ENCODE peak calls at places on chromosomes 12 and 14, in four cellular contexts. L, Z, F and E are unnamed samples.

GRCh38 chr14:103105580-103106168 is 11.1 kb downstream of the EXOC3L4 start:
- DNase-seq in L (peak), Z (no peak), F (no peak), E (no peak)

GRCh38 chr14:50658203-50658602 is 9.9 kb downstream of the SAV1 start:
- DNase-seq in L (no peak), Z (no peak), F (no peak), E (no peak)

GRCh38 chr14:102225386-102225785 is 79.6 kb downstream of the MOK start:
- DNase-seq in L (no peak), Z (no peak), F (no peak), E (no peak)

GRCh38 chr12:95205685-95206084 is 11.6 kb downstream of the FGD6 start:
- DNase-seq in L (no peak), Z (peak), F (no peak), E (no peak)

GRCh38 chr12:23204933-23205778 is 580.2 kb downstream of the ETNK1 start:
- DNase-seq in L (peak), Z (peak), F (peak), E (no peak)

GRCh38 chr12:8912910-8913309 is 1.4 kb upstream of the PHC1 start:
- DNase-seq in L (peak), Z (peak), F (no peak), E (peak)

GRCh38 chr14:31992051-31992450 is 85.1 kb upstream of the ARHGAP5 start:
- DNase-seq in L (no peak), Z (no peak), F (no peak), E (no peak)

GRCh38 chr12:89225401-89225800 is 126.9 kb downstream of the DUSP6 start:
- DNase-seq in L (no peak), Z (no peak), F (no peak), E (no peak)

GRCh38 chr12:87120440-87120839 is 864.2 kb upstream of the MGAT4C start:
- DNase-seq in L (no peak), Z (no peak), F (peak), E (no peak)

GRCh38 chr12:115354476-115354890 is 670.5 kb upstream of the TBX3 start:
- DNase-seq in L (no peak), Z (no peak), F (no peak), E (no peak)

GRCh38 chr12:68915055-68915454 is 17.9 kb downstream of the CPM start:
- DNase-seq in L (no peak), Z (no peak), F (no peak), E (no peak)

GRCh38 chr12:122366685-122367475 is 55.6 kb downstream of the CLIP1 start:
- DNase-seq in L (peak), Z (peak), F (peak), E (no peak)

GRCh38 chr12:26158078-26158764 is 33.4 kb upstream of the BHLHE41 start:
- DNase-seq in L (no peak), Z (no peak), F (no peak), E (no peak)

GRCh38 chr14:104975481-104976197 is 2.5 kb downstream of the AHNAK2 start:
- DNase-seq in L (no peak), Z (no peak), F (no peak), E (peak)

GRCh38 chr14:76126066-76126465 is 25.7 kb upstream of the GPATCH2L start:
- DNase-seq in L (no peak), Z (no peak), F (no peak), E (no peak)

GRCh38 chr12:48061943-48062719 is 43.7 kb downstream of the SENP1 start:
- DNase-seq in L (no peak), Z (no peak), F (no peak), E (no peak)

GRCh38 chr14:94876306-94876705 is 106.4 kb upstream of the GSC start:
- DNase-seq in L (no peak), Z (no peak), F (no peak), E (no peak)

GRCh38 chr14:104699426-104699748 is 10.0 kb downstream of the INF2 start:
- DNase-seq in L (no peak), Z (no peak), F (no peak), E (no peak)

GRCh38 chr12:57151741-57152407 is 4.5 kb upstream of the LRP1-AS start:
- DNase-seq in L (no peak), Z (no peak), F (no peak), E (no peak)

GRCh38 chr14:67744057-67744456 is 42.4 kb downstream of the RDH12 start:
- DNase-seq in L (no peak), Z (no peak), F (no peak), E (no peak)

GRCh38 chr14:67749341-67750110 is 47.8 kb downstream of the RDH12 start:
- DNase-seq in L (no peak), Z (no peak), F (no peak), E (no peak)

GRCh38 chr14:67748312-67748711 is 46.6 kb downstream of the RDH12 start:
- DNase-seq in L (no peak), Z (no peak), F (no peak), E (no peak)

GRCh38 chr14:67746927-67747326 is 45.2 kb downstream of the RDH12 start:
- DNase-seq in L (no peak), Z (no peak), F (no peak), E (no peak)
- TF ChIP-seq HMGXB4 in L (no peak), Z (no peak), F (no peak), E (no peak)

GRCh38 chr14:87108726-87109125 is 884.3 kb downstream of the GALC start:
- DNase-seq in L (no peak), Z (no peak), F (no peak), E (no peak)
- TF ChIP-seq USF2 in L (no peak), Z (no peak), F (no peak), E (no peak)

GRCh38 chr14:98958048-98959031 is 313.7 kb downstream of the BCL11B start:
- DNase-seq in L (no peak), Z (no peak), F (no peak), E (no peak)

GRCh38 chr14:98960617-98961013 is 311.4 kb downstream of the BCL11B start:
- DNase-seq in L (no peak), Z (no peak), F (no peak), E (no peak)

GRCh38 chr14:98959958-98960616 is 311.9 kb downstream of the BCL11B start:
- DNase-seq in L (no peak), Z (no peak), F (no peak), E (no peak)

GRCh38 chr14:98961191-98961590 is 310.8 kb downstream of the BCL11B start:
- DNase-seq in L (no peak), Z (no peak), F (no peak), E (no peak)

GRCh38 chr14:98959410-98959809 is 312.6 kb downstream of the BCL11B start:
- DNase-seq in L (no peak), Z (no peak), F (no peak), E (no peak)
- TF ChIP-seq HMGXB4 in L (no peak), Z (no peak), F (no peak), E (no peak)

DNA sequence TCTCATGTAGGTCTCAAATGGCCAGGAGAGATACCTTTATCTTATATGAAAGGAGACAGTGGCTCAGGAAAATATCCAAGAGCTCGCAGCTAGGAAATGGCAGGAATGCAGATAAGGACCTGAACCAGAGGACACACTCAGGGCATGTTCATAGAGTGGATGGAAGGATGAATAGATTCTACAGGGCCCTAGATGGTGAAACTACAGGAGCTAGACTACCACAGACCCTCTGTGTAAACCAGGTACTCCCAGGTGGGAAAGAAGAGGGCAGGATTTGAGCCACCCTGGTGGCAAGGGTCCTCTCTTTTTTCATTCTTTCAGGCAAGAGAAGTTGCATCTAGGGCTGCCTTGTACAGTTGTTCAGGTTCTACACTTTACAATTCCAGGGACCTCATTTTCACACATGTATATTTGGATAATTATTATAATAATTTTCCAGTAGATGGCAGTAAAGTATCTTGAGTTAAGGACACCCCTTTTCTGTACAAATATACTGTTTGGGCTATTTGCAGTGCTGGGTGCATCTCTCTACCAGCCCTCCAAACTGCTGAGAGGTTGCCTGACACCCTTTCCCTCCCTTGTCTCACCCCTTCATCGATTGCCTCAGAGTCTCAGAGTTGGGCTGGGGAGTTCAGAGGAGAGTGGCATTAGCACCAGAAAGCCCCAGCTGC is 10.5 kb upstream of the ZDHHC22 start:
- DNase-seq in L (peak), Z (peak), F (no peak), E (no peak)
- TF ChIP-seq USF2 in L (no peak), Z (no peak), F (no peak), E (no peak)

DNA sequence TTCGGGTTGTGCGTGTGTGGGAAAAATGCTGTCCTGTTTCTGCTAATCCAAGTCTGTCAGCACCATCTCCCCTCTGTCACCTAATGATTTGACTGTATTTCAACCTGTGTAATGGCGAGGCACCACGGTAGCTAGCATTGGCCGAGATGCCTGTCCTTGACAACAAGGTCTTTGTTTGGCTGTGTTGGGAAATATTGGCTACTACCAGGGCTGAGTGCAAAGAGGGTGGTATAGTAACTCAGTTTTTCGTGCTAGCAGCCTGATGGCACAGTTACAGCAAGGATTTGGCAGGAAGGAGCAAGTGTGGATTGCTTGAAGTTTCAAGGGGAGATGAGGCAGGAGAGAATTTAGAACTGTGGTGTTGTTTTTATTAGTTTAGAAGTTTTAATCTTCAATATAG is 440.3 kb upstream of the RGS6 start:
- DNase-seq in L (no peak), Z (no peak), F (peak), E (no peak)
- TF ChIP-seq HMGXB4 in L (no peak), Z (no peak), F (no peak), E (no peak)

DNA sequence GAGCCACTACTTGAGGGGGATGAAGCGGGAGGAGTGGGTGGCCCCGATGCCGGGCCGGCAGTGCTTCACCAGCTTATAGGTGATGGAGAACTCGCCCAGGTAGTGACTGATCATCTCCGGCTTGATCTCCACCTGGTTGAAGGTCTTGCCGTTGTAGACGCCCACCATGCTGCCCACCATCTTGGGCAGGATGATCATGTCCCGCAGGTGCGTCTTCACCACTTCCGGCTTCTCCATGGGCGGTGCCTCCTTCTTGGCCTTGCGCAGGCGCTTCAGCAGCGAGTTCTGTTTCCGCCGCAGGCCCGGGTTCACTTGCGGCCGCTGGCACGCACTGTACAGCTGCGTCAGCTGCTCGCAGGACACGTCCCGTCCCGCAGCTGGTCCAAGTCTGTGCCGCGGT is 3.4 kb downstream of the TIGAR start:
- DNase-seq in L (no peak), Z (no peak), F (no peak), E (no peak)
- TF ChIP-seq USF2 in L (no peak), Z (no peak), F (no peak), E (no peak)

DNA sequence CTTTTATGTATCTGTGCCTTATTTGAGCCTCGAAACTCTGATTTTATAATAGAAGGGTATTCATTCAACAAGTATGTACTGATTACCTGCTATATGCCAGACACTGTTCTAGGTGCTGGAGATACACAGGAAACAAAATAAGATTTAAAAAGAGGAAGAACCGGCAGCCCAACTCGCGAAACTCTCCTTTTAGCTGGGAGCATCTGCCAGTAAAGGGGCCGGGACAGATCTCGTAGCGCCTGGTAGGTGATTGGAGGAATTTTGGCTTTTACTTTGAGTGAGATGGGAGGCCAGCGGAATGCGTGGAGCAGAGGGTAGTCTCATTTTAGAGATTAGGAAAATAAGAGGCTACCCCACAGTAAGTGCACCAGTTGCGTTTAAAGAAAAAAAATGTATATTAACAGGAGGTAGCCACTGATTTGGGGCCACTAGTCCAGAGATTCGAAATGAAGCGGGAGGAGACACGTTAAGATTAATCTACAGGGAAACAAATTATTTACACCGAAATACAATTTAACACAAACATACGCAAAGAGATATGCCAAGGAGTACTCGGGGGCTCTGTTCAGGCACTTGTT is 519 bp upstream of the MON2 start:
- DNase-seq in L (peak), Z (peak), F (peak), E (peak)
- TF ChIP-seq HMGXB4 in L (no peak), Z (no peak), F (no peak), E (no peak)

DNA sequence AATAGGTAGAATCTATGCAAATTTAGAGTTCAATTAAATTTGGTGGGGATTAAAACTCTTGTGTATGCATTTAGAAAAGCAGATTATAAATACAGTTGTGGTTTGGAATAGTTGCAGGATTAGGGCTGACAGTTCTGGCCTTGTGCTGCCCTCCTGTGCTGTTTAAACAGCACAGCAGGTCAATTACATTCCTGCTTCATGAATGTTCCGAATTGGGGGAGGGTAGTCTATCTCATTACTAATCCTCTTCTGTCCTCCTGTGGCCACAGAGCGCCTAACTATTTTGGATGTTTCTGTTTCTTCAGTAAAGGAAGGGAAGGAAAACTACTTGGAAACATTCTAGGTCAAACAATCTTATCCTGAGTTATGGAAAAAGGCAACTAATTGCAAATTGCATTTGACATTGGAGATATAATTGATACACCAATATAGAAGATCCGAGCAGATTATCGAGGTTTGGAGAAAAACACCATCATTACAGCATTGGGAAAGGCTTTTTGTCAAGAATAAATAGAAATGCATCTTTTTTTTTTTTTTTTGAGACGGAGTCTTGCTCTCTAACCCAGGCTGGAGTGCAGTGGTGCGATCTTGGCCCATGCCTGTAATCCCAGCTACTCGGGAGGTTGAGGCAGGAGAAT is 8.7 kb upstream of the GPR19 start:
- DNase-seq in L (peak), Z (peak), F (peak), E (peak)
- TF ChIP-seq USF2 in L (no peak), Z (no peak), F (no peak), E (no peak)